ENCODE peak calls at places on chromosome 4, in four cellular contexts. One of them, this sample, is unnamed.

GRCh38 chr4:21593268-21594002 is 355.1 kb downstream of the KCNIP4 start:
- DNase-seq in NAMALWA: no peak
- DNase-seq in mesenchymal stem cell: no peak
- DNase-seq in activated T-helper 9 cell treated with anti-CD3 and anti-CD28 coated beads, Interleukin-2, amount 50 U/mL, for 16 hours: no peak
- DNase-seq in this sample: no peak

GRCh38 chr4:476501-476900 is 22.5 kb downstream of the ZNF721 start:
- DNase-seq in activated T-helper 9 cell treated with anti-CD3 and anti-CD28 coated beads, Interleukin-2, amount 50 U/mL, for 16 hours: no peak
- DNase-seq in NAMALWA: no peak
- DNase-seq in mesenchymal stem cell: no peak
- DNase-seq in this sample: no peak

GRCh38 chr4:6502747-6503465 is 30.5 kb upstream of the PPP2R2C start:
- DNase-seq in mesenchymal stem cell: no peak
- DNase-seq in activated T-helper 9 cell treated with anti-CD3 and anti-CD28 coated beads, Interleukin-2, amount 50 U/mL, for 16 hours: no peak
- DNase-seq in NAMALWA: no peak
- DNase-seq in this sample: no peak

GRCh38 chr4:104488151-104488550 is 6.5 kb downstream of the CXXC4 start:
- DNase-seq in NAMALWA: no peak
- DNase-seq in mesenchymal stem cell: no peak
- DNase-seq in activated T-helper 9 cell treated with anti-CD3 and anti-CD28 coated beads, Interleukin-2, amount 50 U/mL, for 16 hours: no peak
- DNase-seq in this sample: no peak

GRCh38 chr4:171532968-171533367 is 280.2 kb upstream of the GALNTL6 start:
- DNase-seq in NAMALWA: no peak
- DNase-seq in activated T-helper 9 cell treated with anti-CD3 and anti-CD28 coated beads, Interleukin-2, amount 50 U/mL, for 16 hours: no peak
- DNase-seq in mesenchymal stem cell: no peak
- DNase-seq in this sample: no peak

GRCh38 chr4:84648863-84649647 is 66.1 kb downstream of the CDS1 start:
- DNase-seq in mesenchymal stem cell: no peak
- DNase-seq in activated T-helper 9 cell treated with anti-CD3 and anti-CD28 coated beads, Interleukin-2, amount 50 U/mL, for 16 hours: no peak
- DNase-seq in NAMALWA: no peak
- DNase-seq in this sample: peak

GRCh38 chr4:103144926-103145325 is 45.3 kb upstream of the BDH2 start:
- DNase-seq in activated T-helper 9 cell treated with anti-CD3 and anti-CD28 coated beads, Interleukin-2, amount 50 U/mL, for 16 hours: no peak
- DNase-seq in mesenchymal stem cell: no peak
- DNase-seq in NAMALWA: no peak
- DNase-seq in this sample: no peak

GRCh38 chr4:138003248-138003647 is 238.9 kb downstream of the SLC7A11 start:
- DNase-seq in activated T-helper 9 cell treated with anti-CD3 and anti-CD28 coated beads, Interleukin-2, amount 50 U/mL, for 16 hours: no peak
- DNase-seq in NAMALWA: no peak
- DNase-seq in mesenchymal stem cell: no peak
- DNase-seq in this sample: no peak

GRCh38 chr4:145851516-145852201 is 87.0 kb downstream of the ZNF827 start:
- DNase-seq in NAMALWA: no peak
- DNase-seq in mesenchymal stem cell: no peak
- DNase-seq in activated T-helper 9 cell treated with anti-CD3 and anti-CD28 coated beads, Interleukin-2, amount 50 U/mL, for 16 hours: no peak
- DNase-seq in this sample: no peak

GRCh38 chr4:15428611-15429010 is 778 bp downstream of the C1QTNF7 start:
- DNase-seq in activated T-helper 9 cell treated with anti-CD3 and anti-CD28 coated beads, Interleukin-2, amount 50 U/mL, for 16 hours: no peak
- DNase-seq in NAMALWA: no peak
- DNase-seq in mesenchymal stem cell: no peak
- DNase-seq in this sample: no peak

GRCh38 chr4:38980903-38981676 is 51.1 kb downstream of the TMEM156 start:
- DNase-seq in NAMALWA: no peak
- DNase-seq in mesenchymal stem cell: peak
- DNase-seq in activated T-helper 9 cell treated with anti-CD3 and anti-CD28 coated beads, Interleukin-2, amount 50 U/mL, for 16 hours: no peak
- DNase-seq in this sample: no peak

GRCh38 chr4:154254999-154255398 is 236.6 kb downstream of the DCHS2 start:
- DNase-seq in mesenchymal stem cell: no peak
- DNase-seq in activated T-helper 9 cell treated with anti-CD3 and anti-CD28 coated beads, Interleukin-2, amount 50 U/mL, for 16 hours: no peak
- DNase-seq in NAMALWA: peak
- DNase-seq in this sample: no peak

GRCh38 chr4:40199999-40200880 is 3.4 kb downstream of the RHOH start:
- DNase-seq in activated T-helper 9 cell treated with anti-CD3 and anti-CD28 coated beads, Interleukin-2, amount 50 U/mL, for 16 hours: peak
- DNase-seq in mesenchymal stem cell: peak
- DNase-seq in NAMALWA: peak
- DNase-seq in this sample: peak

GRCh38 chr4:76581276-76581675 is 146.2 kb downstream of the SHROOM3 start:
- DNase-seq in NAMALWA: no peak
- DNase-seq in activated T-helper 9 cell treated with anti-CD3 and anti-CD28 coated beads, Interleukin-2, amount 50 U/mL, for 16 hours: no peak
- DNase-seq in mesenchymal stem cell: no peak
- DNase-seq in this sample: no peak

GRCh38 chr4:188275686-188276085 is 136.4 kb downstream of the TRIML1 start:
- DNase-seq in mesenchymal stem cell: no peak
- DNase-seq in NAMALWA: no peak
- DNase-seq in activated T-helper 9 cell treated with anti-CD3 and anti-CD28 coated beads, Interleukin-2, amount 50 U/mL, for 16 hours: no peak
- DNase-seq in this sample: no peak

GRCh38 chr4:138063581-138063980 is 178.6 kb downstream of the SLC7A11 start:
- DNase-seq in NAMALWA: no peak
- DNase-seq in mesenchymal stem cell: no peak
- DNase-seq in activated T-helper 9 cell treated with anti-CD3 and anti-CD28 coated beads, Interleukin-2, amount 50 U/mL, for 16 hours: no peak
- DNase-seq in this sample: no peak

GRCh38 chr4:3399277-3400194 is 42.2 kb upstream of the HGFAC start:
- DNase-seq in mesenchymal stem cell: no peak
- DNase-seq in NAMALWA: peak
- DNase-seq in activated T-helper 9 cell treated with anti-CD3 and anti-CD28 coated beads, Interleukin-2, amount 50 U/mL, for 16 hours: no peak
- DNase-seq in this sample: no peak

GRCh38 chr4:173573286-173573685 is 43.3 kb upstream of the HAND2 start:
- DNase-seq in mesenchymal stem cell: peak
- DNase-seq in NAMALWA: no peak
- DNase-seq in activated T-helper 9 cell treated with anti-CD3 and anti-CD28 coated beads, Interleukin-2, amount 50 U/mL, for 16 hours: no peak
- DNase-seq in this sample: no peak

GRCh38 chr4:83660578-83660977 is 124.7 kb downstream of the GPAT3 start:
- DNase-seq in activated T-helper 9 cell treated with anti-CD3 and anti-CD28 coated beads, Interleukin-2, amount 50 U/mL, for 16 hours: no peak
- DNase-seq in mesenchymal stem cell: no peak
- DNase-seq in NAMALWA: no peak
- DNase-seq in this sample: no peak

GRCh38 chr4:959338-960139 is 13.8 kb downstream of the DGKQ start:
- DNase-seq in mesenchymal stem cell: no peak
- DNase-seq in activated T-helper 9 cell treated with anti-CD3 and anti-CD28 coated beads, Interleukin-2, amount 50 U/mL, for 16 hours: no peak
- DNase-seq in NAMALWA: no peak
- DNase-seq in this sample: no peak

GRCh38 chr4:158314756-158315487 is 104.6 kb downstream of the TMEM144 start:
- DNase-seq in NAMALWA: no peak
- DNase-seq in mesenchymal stem cell: peak
- DNase-seq in activated T-helper 9 cell treated with anti-CD3 and anti-CD28 coated beads, Interleukin-2, amount 50 U/mL, for 16 hours: no peak
- DNase-seq in this sample: no peak

GRCh38 chr4:37726666-37727065 is 40.5 kb upstream of the RELL1 start:
- DNase-seq in NAMALWA: no peak
- DNase-seq in mesenchymal stem cell: no peak
- DNase-seq in activated T-helper 9 cell treated with anti-CD3 and anti-CD28 coated beads, Interleukin-2, amount 50 U/mL, for 16 hours: no peak
- DNase-seq in this sample: no peak

GRCh38 chr4:184216436-184217004 is 1.2 kb downstream of the ENPP6 start:
- DNase-seq in mesenchymal stem cell: no peak
- DNase-seq in NAMALWA: no peak
- DNase-seq in activated T-helper 9 cell treated with anti-CD3 and anti-CD28 coated beads, Interleukin-2, amount 50 U/mL, for 16 hours: no peak
- DNase-seq in this sample: no peak

GRCh38 chr4:15021946-15022345 is 19.7 kb downstream of the CPEB2 start:
- DNase-seq in mesenchymal stem cell: no peak
- DNase-seq in NAMALWA: no peak
- DNase-seq in activated T-helper 9 cell treated with anti-CD3 and anti-CD28 coated beads, Interleukin-2, amount 50 U/mL, for 16 hours: no peak
- DNase-seq in this sample: no peak

GRCh38 chr4:168612435-168613139 is 115.7 kb downstream of the PALLD start:
- DNase-seq in NAMALWA: no peak
- DNase-seq in activated T-helper 9 cell treated with anti-CD3 and anti-CD28 coated beads, Interleukin-2, amount 50 U/mL, for 16 hours: no peak
- DNase-seq in mesenchymal stem cell: peak
- DNase-seq in this sample: no peak

GRCh38 chr4:168560184-168560834 is 63.5 kb downstream of the PALLD start:
- DNase-seq in mesenchymal stem cell: no peak
- DNase-seq in NAMALWA: no peak
- DNase-seq in activated T-helper 9 cell treated with anti-CD3 and anti-CD28 coated beads, Interleukin-2, amount 50 U/mL, for 16 hours: no peak
- DNase-seq in this sample: no peak

GRCh38 chr4:153257966-153258365 is 53.7 kb downstream of the TRIM2 start:
- DNase-seq in NAMALWA: no peak
- DNase-seq in mesenchymal stem cell: no peak
- DNase-seq in activated T-helper 9 cell treated with anti-CD3 and anti-CD28 coated beads, Interleukin-2, amount 50 U/mL, for 16 hours: no peak
- DNase-seq in this sample: no peak

GRCh38 chr4:76597423-76597979 is 162.5 kb downstream of the SHROOM3 start:
- DNase-seq in activated T-helper 9 cell treated with anti-CD3 and anti-CD28 coated beads, Interleukin-2, amount 50 U/mL, for 16 hours: no peak
- DNase-seq in mesenchymal stem cell: peak
- DNase-seq in NAMALWA: no peak
- DNase-seq in this sample: no peak

GRCh38 chr4:53908661-53909078 is 155.7 kb downstream of the CHIC2 start:
- DNase-seq in mesenchymal stem cell: peak
- DNase-seq in activated T-helper 9 cell treated with anti-CD3 and anti-CD28 coated beads, Interleukin-2, amount 50 U/mL, for 16 hours: no peak
- DNase-seq in NAMALWA: peak
- DNase-seq in this sample: peak

GRCh38 chr4:588351-588849 is 12.3 kb upstream of the TMEM271 start:
- DNase-seq in mesenchymal stem cell: no peak
- DNase-seq in NAMALWA: no peak
- DNase-seq in activated T-helper 9 cell treated with anti-CD3 and anti-CD28 coated beads, Interleukin-2, amount 50 U/mL, for 16 hours: no peak
- DNase-seq in this sample: no peak

GRCh38 chr4:3715251-3716033 is 50.7 kb upstream of the ADRA2C start:
- DNase-seq in activated T-helper 9 cell treated with anti-CD3 and anti-CD28 coated beads, Interleukin-2, amount 50 U/mL, for 16 hours: no peak
- DNase-seq in mesenchymal stem cell: no peak
- DNase-seq in NAMALWA: no peak
- DNase-seq in this sample: no peak

GRCh38 chr4:139794158-139794954 is 128.7 kb downstream of the MGST2 start:
- DNase-seq in NAMALWA: no peak
- DNase-seq in activated T-helper 9 cell treated with anti-CD3 and anti-CD28 coated beads, Interleukin-2, amount 50 U/mL, for 16 hours: no peak
- DNase-seq in mesenchymal stem cell: no peak
- DNase-seq in this sample: no peak

GRCh38 chr4:177239878-177240277 is 69.8 kb upstream of the NEIL3 start:
- DNase-seq in activated T-helper 9 cell treated with anti-CD3 and anti-CD28 coated beads, Interleukin-2, amount 50 U/mL, for 16 hours: no peak
- DNase-seq in mesenchymal stem cell: no peak
- DNase-seq in NAMALWA: no peak
- DNase-seq in this sample: no peak

GRCh38 chr4:151801547-151802516 is 41.0 kb upstream of the GATB start:
- DNase-seq in mesenchymal stem cell: peak
- DNase-seq in NAMALWA: peak
- DNase-seq in activated T-helper 9 cell treated with anti-CD3 and anti-CD28 coated beads, Interleukin-2, amount 50 U/mL, for 16 hours: peak
- DNase-seq in this sample: peak

This sample was measured in HL-60.